ENCODE peak calls at places on chromosomes 2 and 18, in eight cellular contexts. One of them, this sample, is unnamed.

GRCh38 chr2:38439226-38439612 is 62.1 kb upstream of the ATL2 start:
- DNase-seq in AG04449: no peak
- DNase-seq in activated T-cell treated with anti-CD3 and anti-CD28 coated beads, Interleukin-2, amount 50 U/mL, for 4 hours: no peak
- DNase-seq in left lobe of liver: no peak
- DNase-seq in GF-D8: no peak
- DNase-seq in nephron progenitor cell: no peak
- DNase-seq in PC-9: peak
- DNase-seq in posterior cingulate gyrus: no peak
- DNase-seq in this sample: no peak

GRCh38 chr2:128379021-128380005 is 60.6 kb upstream of the HS6ST1 start:
- DNase-seq in AG04449: no peak
- DNase-seq in left lobe of liver: no peak
- DNase-seq in nephron progenitor cell: no peak
- DNase-seq in activated T-cell treated with anti-CD3 and anti-CD28 coated beads, Interleukin-2, amount 50 U/mL, for 4 hours: no peak
- DNase-seq in GF-D8: no peak
- DNase-seq in PC-9: no peak
- DNase-seq in posterior cingulate gyrus: no peak
- DNase-seq in this sample: peak

GRCh38 chr2:53422979-53423378 is 344.6 kb upstream of the CHAC2 start:
- DNase-seq in GF-D8: peak
- DNase-seq in AG04449: no peak
- DNase-seq in left lobe of liver: peak
- DNase-seq in activated T-cell treated with anti-CD3 and anti-CD28 coated beads, Interleukin-2, amount 50 U/mL, for 4 hours: no peak
- DNase-seq in PC-9: no peak
- DNase-seq in posterior cingulate gyrus: no peak
- DNase-seq in nephron progenitor cell: peak
- DNase-seq in this sample: peak

GRCh38 chr2:11856095-11856494 is 109.7 kb downstream of the LPIN1 start:
- DNase-seq in posterior cingulate gyrus: no peak
- DNase-seq in nephron progenitor cell: no peak
- DNase-seq in left lobe of liver: no peak
- DNase-seq in activated T-cell treated with anti-CD3 and anti-CD28 coated beads, Interleukin-2, amount 50 U/mL, for 4 hours: no peak
- DNase-seq in AG04449: no peak
- DNase-seq in PC-9: no peak
- DNase-seq in GF-D8: peak
- DNase-seq in this sample: no peak

GRCh38 chr2:132037527-132038178 is 124.1 kb downstream of the ANKRD30BL start:
- DNase-seq in PC-9: no peak
- DNase-seq in activated T-cell treated with anti-CD3 and anti-CD28 coated beads, Interleukin-2, amount 50 U/mL, for 4 hours: no peak
- DNase-seq in GF-D8: no peak
- DNase-seq in AG04449: no peak
- DNase-seq in left lobe of liver: no peak
- DNase-seq in posterior cingulate gyrus: no peak
- DNase-seq in nephron progenitor cell: peak
- DNase-seq in this sample: peak

GRCh38 chr2:23199115-23199918 is 185.7 kb upstream of the KLHL29 start:
- DNase-seq in AG04449: no peak
- DNase-seq in left lobe of liver: peak
- DNase-seq in posterior cingulate gyrus: no peak
- DNase-seq in PC-9: no peak
- DNase-seq in nephron progenitor cell: peak
- DNase-seq in GF-D8: no peak
- DNase-seq in activated T-cell treated with anti-CD3 and anti-CD28 coated beads, Interleukin-2, amount 50 U/mL, for 4 hours: no peak
- DNase-seq in this sample: peak

GRCh38 chr18:34871435-34871834 is 161.3 kb downstream of the DTNA start:
- DNase-seq in GF-D8: no peak
- DNase-seq in activated T-cell treated with anti-CD3 and anti-CD28 coated beads, Interleukin-2, amount 50 U/mL, for 4 hours: no peak
- DNase-seq in nephron progenitor cell: no peak
- DNase-seq in PC-9: no peak
- DNase-seq in AG04449: no peak
- DNase-seq in left lobe of liver: no peak
- DNase-seq in posterior cingulate gyrus: no peak
- DNase-seq in this sample: no peak

GRCh38 chr2:32697156-32697555 is 69.3 kb downstream of the TTC27 start:
- DNase-seq in GF-D8: no peak
- DNase-seq in activated T-cell treated with anti-CD3 and anti-CD28 coated beads, Interleukin-2, amount 50 U/mL, for 4 hours: no peak
- DNase-seq in PC-9: no peak
- DNase-seq in AG04449: peak
- DNase-seq in posterior cingulate gyrus: no peak
- DNase-seq in left lobe of liver: no peak
- DNase-seq in nephron progenitor cell: no peak
- DNase-seq in this sample: no peak

GRCh38 chr2:12317853-12318426 is 398.8 kb upstream of the TRIB2 start:
- DNase-seq in AG04449: peak
- DNase-seq in left lobe of liver: no peak
- DNase-seq in PC-9: peak
- DNase-seq in GF-D8: no peak
- DNase-seq in nephron progenitor cell: no peak
- DNase-seq in posterior cingulate gyrus: no peak
- DNase-seq in activated T-cell treated with anti-CD3 and anti-CD28 coated beads, Interleukin-2, amount 50 U/mL, for 4 hours: no peak
- DNase-seq in this sample: no peak

GRCh38 chr2:64913357-64913869 is 75.8 kb upstream of the SLC1A4 start:
- DNase-seq in posterior cingulate gyrus: no peak
- DNase-seq in GF-D8: peak
- DNase-seq in PC-9: peak
- DNase-seq in AG04449: no peak
- DNase-seq in nephron progenitor cell: peak
- DNase-seq in left lobe of liver: peak
- DNase-seq in activated T-cell treated with anti-CD3 and anti-CD28 coated beads, Interleukin-2, amount 50 U/mL, for 4 hours: no peak
- DNase-seq in this sample: peak

GRCh38 chr2:16043192-16043591 is 102.8 kb downstream of the MYCN start:
- DNase-seq in AG04449: no peak
- DNase-seq in nephron progenitor cell: no peak
- DNase-seq in posterior cingulate gyrus: no peak
- DNase-seq in GF-D8: no peak
- DNase-seq in left lobe of liver: no peak
- DNase-seq in PC-9: no peak
- DNase-seq in activated T-cell treated with anti-CD3 and anti-CD28 coated beads, Interleukin-2, amount 50 U/mL, for 4 hours: no peak
- DNase-seq in this sample: no peak

GRCh38 chr2:145159676-145160075 is 639.8 kb upstream of the ZEB2 start:
- DNase-seq in activated T-cell treated with anti-CD3 and anti-CD28 coated beads, Interleukin-2, amount 50 U/mL, for 4 hours: no peak
- DNase-seq in GF-D8: no peak
- DNase-seq in nephron progenitor cell: no peak
- DNase-seq in AG04449: no peak
- DNase-seq in left lobe of liver: no peak
- DNase-seq in PC-9: no peak
- DNase-seq in posterior cingulate gyrus: no peak
- DNase-seq in this sample: no peak

GRCh38 chr18:805755-806110 is 6.3 kb downstream of the YES1 start:
- DNase-seq in left lobe of liver: no peak
- DNase-seq in activated T-cell treated with anti-CD3 and anti-CD28 coated beads, Interleukin-2, amount 50 U/mL, for 4 hours: no peak
- DNase-seq in nephron progenitor cell: no peak
- DNase-seq in PC-9: no peak
- DNase-seq in AG04449: no peak
- DNase-seq in posterior cingulate gyrus: no peak
- DNase-seq in GF-D8: no peak
- DNase-seq in this sample: no peak

GRCh38 chr2:18123211-18123570 is 244.7 kb downstream of the KCNS3 start:
- DNase-seq in AG04449: no peak
- DNase-seq in activated T-cell treated with anti-CD3 and anti-CD28 coated beads, Interleukin-2, amount 50 U/mL, for 4 hours: no peak
- DNase-seq in left lobe of liver: no peak
- DNase-seq in posterior cingulate gyrus: no peak
- DNase-seq in PC-9: peak
- DNase-seq in nephron progenitor cell: no peak
- DNase-seq in GF-D8: no peak
- DNase-seq in this sample: no peak

GRCh38 chr18:59954746-59955145 is 55.0 kb downstream of the PMAIP1 start:
- DNase-seq in posterior cingulate gyrus: no peak
- DNase-seq in activated T-cell treated with anti-CD3 and anti-CD28 coated beads, Interleukin-2, amount 50 U/mL, for 4 hours: no peak
- DNase-seq in nephron progenitor cell: no peak
- DNase-seq in GF-D8: no peak
- DNase-seq in left lobe of liver: no peak
- DNase-seq in AG04449: peak
- DNase-seq in PC-9: peak
- DNase-seq in this sample: no peak

GRCh38 chr2:20661028-20661980 is 5.6 kb upstream of the GDF7 start:
- DNase-seq in left lobe of liver: peak
- DNase-seq in posterior cingulate gyrus: peak
- DNase-seq in PC-9: peak
- DNase-seq in activated T-cell treated with anti-CD3 and anti-CD28 coated beads, Interleukin-2, amount 50 U/mL, for 4 hours: peak
- DNase-seq in GF-D8: peak
- DNase-seq in AG04449: peak
- DNase-seq in nephron progenitor cell: peak
- DNase-seq in this sample: peak

GRCh38 chr2:236309669-236310029 is 45.4 kb upstream of the ASB18 start:
- DNase-seq in nephron progenitor cell: peak
- DNase-seq in GF-D8: no peak
- DNase-seq in AG04449: no peak
- DNase-seq in activated T-cell treated with anti-CD3 and anti-CD28 coated beads, Interleukin-2, amount 50 U/mL, for 4 hours: no peak
- DNase-seq in PC-9: no peak
- DNase-seq in posterior cingulate gyrus: no peak
- DNase-seq in left lobe of liver: no peak
- DNase-seq in this sample: peak

GRCh38 chr2:120302301-120302700 is 43.6 kb upstream of the INHBB start:
- DNase-seq in posterior cingulate gyrus: no peak
- DNase-seq in GF-D8: no peak
- DNase-seq in left lobe of liver: peak
- DNase-seq in activated T-cell treated with anti-CD3 and anti-CD28 coated beads, Interleukin-2, amount 50 U/mL, for 4 hours: no peak
- DNase-seq in AG04449: no peak
- DNase-seq in PC-9: no peak
- DNase-seq in nephron progenitor cell: no peak
- DNase-seq in this sample: no peak

GRCh38 chr2:9360701-9361100 is 62.6 kb downstream of the ITGB1BP1 start:
- DNase-seq in nephron progenitor cell: no peak
- DNase-seq in PC-9: no peak
- DNase-seq in activated T-cell treated with anti-CD3 and anti-CD28 coated beads, Interleukin-2, amount 50 U/mL, for 4 hours: no peak
- DNase-seq in GF-D8: no peak
- DNase-seq in posterior cingulate gyrus: no peak
- DNase-seq in left lobe of liver: no peak
- DNase-seq in AG04449: no peak
- DNase-seq in this sample: no peak

GRCh38 chr18:58004317-58004716 is 39.7 kb upstream of the NEDD4L start:
- DNase-seq in GF-D8: no peak
- DNase-seq in nephron progenitor cell: no peak
- DNase-seq in PC-9: peak
- DNase-seq in left lobe of liver: no peak
- DNase-seq in AG04449: peak
- DNase-seq in posterior cingulate gyrus: no peak
- DNase-seq in activated T-cell treated with anti-CD3 and anti-CD28 coated beads, Interleukin-2, amount 50 U/mL, for 4 hours: no peak
- DNase-seq in this sample: no peak

GRCh38 chr2:65749549-65749948 is 317.1 kb upstream of the SPRED2 start:
- DNase-seq in GF-D8: no peak
- DNase-seq in left lobe of liver: no peak
- DNase-seq in PC-9: no peak
- DNase-seq in AG04449: no peak
- DNase-seq in nephron progenitor cell: no peak
- DNase-seq in activated T-cell treated with anti-CD3 and anti-CD28 coated beads, Interleukin-2, amount 50 U/mL, for 4 hours: no peak
- DNase-seq in posterior cingulate gyrus: no peak
- DNase-seq in this sample: no peak

GRCh38 chr2:174300114-174300513 is 34.6 kb upstream of the SP9 start:
- DNase-seq in PC-9: no peak
- DNase-seq in posterior cingulate gyrus: no peak
- DNase-seq in nephron progenitor cell: no peak
- DNase-seq in left lobe of liver: no peak
- DNase-seq in AG04449: peak
- DNase-seq in activated T-cell treated with anti-CD3 and anti-CD28 coated beads, Interleukin-2, amount 50 U/mL, for 4 hours: no peak
- DNase-seq in GF-D8: no peak
- DNase-seq in this sample: no peak

GRCh38 chr2:219175486-219175885 is 1.2 kb downstream of the CNPPD1 start:
- DNase-seq in AG04449: no peak
- DNase-seq in activated T-cell treated with anti-CD3 and anti-CD28 coated beads, Interleukin-2, amount 50 U/mL, for 4 hours: no peak
- DNase-seq in posterior cingulate gyrus: no peak
- DNase-seq in GF-D8: no peak
- DNase-seq in nephron progenitor cell: no peak
- DNase-seq in PC-9: no peak
- DNase-seq in left lobe of liver: no peak
- DNase-seq in this sample: no peak

GRCh38 chr2:138665932-138666331 is 114.3 kb downstream of the NXPH2 start:
- DNase-seq in GF-D8: no peak
- DNase-seq in activated T-cell treated with anti-CD3 and anti-CD28 coated beads, Interleukin-2, amount 50 U/mL, for 4 hours: no peak
- DNase-seq in nephron progenitor cell: no peak
- DNase-seq in posterior cingulate gyrus: no peak
- DNase-seq in left lobe of liver: no peak
- DNase-seq in PC-9: no peak
- DNase-seq in AG04449: no peak
- DNase-seq in this sample: no peak

GRCh38 chr2:65608391-65608790 is 176.0 kb upstream of the SPRED2 start:
- DNase-seq in GF-D8: no peak
- DNase-seq in nephron progenitor cell: no peak
- DNase-seq in left lobe of liver: no peak
- DNase-seq in AG04449: no peak
- DNase-seq in PC-9: no peak
- DNase-seq in activated T-cell treated with anti-CD3 and anti-CD28 coated beads, Interleukin-2, amount 50 U/mL, for 4 hours: no peak
- DNase-seq in posterior cingulate gyrus: no peak
- DNase-seq in this sample: no peak

GRCh38 chr2:148300534-148300933 is 279.6 kb downstream of the MBD5 start:
- DNase-seq in nephron progenitor cell: no peak
- DNase-seq in posterior cingulate gyrus: no peak
- DNase-seq in PC-9: no peak
- DNase-seq in activated T-cell treated with anti-CD3 and anti-CD28 coated beads, Interleukin-2, amount 50 U/mL, for 4 hours: no peak
- DNase-seq in left lobe of liver: no peak
- DNase-seq in AG04449: peak
- DNase-seq in GF-D8: no peak
- DNase-seq in this sample: no peak

GRCh38 chr2:120395221-120395620 is 49.3 kb downstream of the INHBB start:
- DNase-seq in nephron progenitor cell: no peak
- DNase-seq in GF-D8: no peak
- DNase-seq in AG04449: no peak
- DNase-seq in PC-9: no peak
- DNase-seq in activated T-cell treated with anti-CD3 and anti-CD28 coated beads, Interleukin-2, amount 50 U/mL, for 4 hours: no peak
- DNase-seq in left lobe of liver: peak
- DNase-seq in posterior cingulate gyrus: no peak
- DNase-seq in this sample: no peak

GRCh38 chr2:239025081-239025801 is 177.4 kb downstream of the TWIST2 start:
- DNase-seq in nephron progenitor cell: no peak
- DNase-seq in posterior cingulate gyrus: no peak
- DNase-seq in left lobe of liver: no peak
- DNase-seq in GF-D8: no peak
- DNase-seq in PC-9: no peak
- DNase-seq in activated T-cell treated with anti-CD3 and anti-CD28 coated beads, Interleukin-2, amount 50 U/mL, for 4 hours: no peak
- DNase-seq in AG04449: peak
- DNase-seq in this sample: no peak